ENCODE peak calls at places on chromosome X, in seven cellular contexts. S is HCT116, A is HepG2, D is GM12878, C is K562, K is T47D, P is H1. O is an unnamed sample.

GRCh38 chrX:74382613-74383012 is 38.7 kb upstream of the SLC16A2 start:
- DNase-seq in K (peak), C (peak), S (peak), P (peak), A (peak), D (peak), O (peak)

GRCh38 chrX:72137846-72138455 is 6.2 kb upstream of the RTL5 start:
- DNase-seq in A (no peak), D (no peak), P (no peak), C (no peak), K (no peak), S (no peak), O (no peak)

GRCh38 chrX:17395154-17395553 is 20.2 kb downstream of the NHS start:
- DNase-seq in C (no peak), K (no peak), D (no peak), P (no peak), A (no peak), S (no peak), O (no peak)

GRCh38 chrX:72540318-72540717 is 32.3 kb downstream of the HDAC8 start:
- DNase-seq in A (peak), P (no peak), D (no peak), K (peak), C (peak), S (no peak), O (peak)

GRCh38 chrX:120145295-120145925 is 13.0 kb upstream of the RHOXF2 start:
- DNase-seq in D (no peak), A (no peak), S (no peak), K (no peak), C (peak), P (no peak), O (no peak)

GRCh38 chrX:2894885-2895292 is 34.2 kb downstream of the ARSD start:
- DNase-seq in K (no peak), D (no peak), P (no peak), A (peak), S (no peak), C (peak), O (peak)

GRCh38 chrX:143781103-143781502 is 60.6 kb upstream of the SPANXN2 start:
- DNase-seq in A (no peak), S (no peak), D (no peak), C (no peak), K (peak), P (no peak), O (no peak)

GRCh38 chrX:121570072-121570841 is 522.8 kb downstream of the GLUD2 start:
- DNase-seq in D (no peak), K (no peak), C (no peak), S (no peak), A (no peak), P (no peak), O (no peak)

GRCh38 chrX:57951666-57952319 is 41.5 kb upstream of the ZXDA start:
- DNase-seq in D (no peak), P (no peak), A (no peak), C (no peak), S (no peak), K (no peak), O (no peak)

GRCh38 chrX:2185341-2186082 is 315.3 kb downstream of the DHRSX start:
- DNase-seq in A (no peak), C (no peak), P (peak), D (no peak), K (no peak), S (no peak), O (no peak)

GRCh38 chrX:132671229-132671641 is 182.4 kb upstream of the MBNL3 start:
- DNase-seq in A (no peak), P (peak), C (no peak), D (no peak), S (no peak), K (no peak), O (no peak)

GRCh38 chrX:53073115-53073581 is 9.0 kb upstream of the TSPYL2 start:
- DNase-seq in C (no peak), S (peak), A (no peak), P (no peak), K (peak), D (no peak), O (no peak)

GRCh38 chrX:47749185-47749967 is 87.3 kb upstream of the ZNF81 start:
- DNase-seq in K (no peak), P (no peak), D (no peak), A (no peak), C (no peak), S (no peak), O (no peak)

GRCh38 chrX:104307341-104307740 is 52.6 kb upstream of the ESX1 start:
- DNase-seq in D (no peak), A (no peak), S (no peak), P (no peak), K (no peak), C (no peak), O (no peak)

GRCh38 chrX:96436105-96436504 is 248.5 kb upstream of the DIAPH2 start:
- DNase-seq in C (no peak), P (no peak), D (no peak), A (no peak), K (no peak), S (no peak), O (no peak)

GRCh38 chrX:149453911-149454820 is 50.9 kb downstream of the IDS start:
- DNase-seq in D (no peak), P (no peak), S (no peak), A (no peak), C (no peak), K (no peak), O (no peak)

GRCh38 chrX:131634900-131635299 is 91.0 kb downstream of the OR13H1 start:
- DNase-seq in D (no peak), P (no peak), C (no peak), A (no peak), K (no peak), S (no peak), O (no peak)

GRCh38 chrX:1661048-1661921 is 46.4 kb downstream of the ASMT start:
- DNase-seq in S (peak), K (peak), D (peak), P (peak), A (peak), C (peak), O (no peak)

GRCh38 chrX:50211510-50211909 is 6.9 kb downstream of the CCNB3 start:
- DNase-seq in C (peak), D (no peak), S (no peak), A (no peak), K (peak), P (no peak), O (no peak)

GRCh38 chrX:40552768-40553167 is 28.0 kb upstream of the ATP6AP2 start:
- DNase-seq in K (peak), C (peak), D (no peak), A (no peak), S (no peak), P (no peak), O (no peak)

GRCh38 chrX:118574666-118575065 is 79.1 kb downstream of the DOCK11 start:
- DNase-seq in D (no peak), K (no peak), P (no peak), A (no peak), C (no peak), S (no peak), O (no peak)

GRCh38 chrX:37613898-37614297 is 42.4 kb downstream of the LANCL3 start:
- DNase-seq in S (no peak), K (no peak), A (no peak), P (no peak), C (no peak), D (no peak), O (no peak)

GRCh38 chrX:24150051-24150790 is 692 bp downstream of the ZFX start:
- DNase-seq in A (peak), S (peak), C (peak), D (peak), P (peak), K (peak), O (peak)

GRCh38 chrX:124895947-124896346 is 423.7 kb upstream of the TEX13C start:
- DNase-seq in D (no peak), S (no peak), C (no peak), P (no peak), A (no peak), K (peak), O (no peak)

GRCh38 chrX:53263597-53264094 is 17.7 kb downstream of the IQSEC2 start:
- DNase-seq in A (no peak), K (no peak), S (peak), D (no peak), P (no peak), C (peak), O (no peak)

GRCh38 chrX:68927178-68927577 is 98.4 kb downstream of the EFNB1 start:
- DNase-seq in D (no peak), A (no peak), S (no peak), K (no peak), C (no peak), P (no peak), O (no peak)

GRCh38 chrX:100413231-100413630 is 3.2 kb upstream of the PCDH19 start:
- DNase-seq in P (no peak), A (peak), S (no peak), C (peak), D (peak), K (peak), O (peak)

GRCh38 chrX:118503260-118504041 is 7.8 kb downstream of the DOCK11 start:
- DNase-seq in A (no peak), D (no peak), C (peak), K (no peak), P (no peak), S (no peak), O (no peak)

GRCh38 chrX:39245024-39245423 is 443.8 kb downstream of the MID1IP1 start:
- DNase-seq in S (no peak), K (no peak), P (no peak), D (no peak), A (no peak), C (no peak), O (no peak)

GRCh38 chrX:39247536-39247935 is 446.3 kb downstream of the MID1IP1 start:
- DNase-seq in D (no peak), K (no peak), C (no peak), S (no peak), A (no peak), P (no peak), O (no peak)

GRCh38 chrX:39248330-39248729 is 447.1 kb downstream of the MID1IP1 start:
- DNase-seq in C (no peak), A (no peak), D (no peak), K (no peak), S (no peak), P (no peak), O (no peak)

GRCh38 chrX:39242187-39242586 is 440.9 kb downstream of the MID1IP1 start:
- DNase-seq in D (no peak), P (no peak), A (peak), K (peak), C (peak), S (peak), O (peak)

GRCh38 chrX:39244146-39244545 is 442.9 kb downstream of the MID1IP1 start:
- DNase-seq in K (no peak), S (no peak), D (no peak), C (no peak), P (no peak), A (no peak), O (no peak)
- TF ChIP-seq JUND in K (no peak), S (no peak), D (no peak), C (no peak), P (no peak), A (no peak), O (no peak)

DNA sequence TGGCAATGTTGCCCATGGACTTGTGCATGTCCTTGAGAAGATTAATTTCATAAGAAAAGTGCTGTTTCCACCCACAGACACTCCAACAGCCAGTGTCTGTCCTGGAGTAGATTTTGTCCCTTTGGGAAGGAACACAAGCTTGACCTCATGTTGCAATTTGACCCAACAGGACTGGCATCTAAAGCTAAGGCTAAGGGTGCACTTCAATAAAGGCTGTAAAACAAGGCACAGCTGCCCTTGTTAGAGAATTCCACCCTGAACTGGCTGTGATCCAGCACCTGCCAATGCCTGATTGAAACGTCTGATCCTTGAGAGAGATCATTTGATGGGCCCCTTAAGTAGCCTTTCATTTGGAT is 56.3 kb downstream of the CD99L2 start:
- DNase-seq in S (no peak), A (no peak), K (no peak), P (no peak), D (no peak), C (no peak), O (no peak)
- TF ChIP-seq JUND in S (no peak), A (no peak), K (no peak), P (no peak), D (no peak), C (no peak), O (no peak)

DNA sequence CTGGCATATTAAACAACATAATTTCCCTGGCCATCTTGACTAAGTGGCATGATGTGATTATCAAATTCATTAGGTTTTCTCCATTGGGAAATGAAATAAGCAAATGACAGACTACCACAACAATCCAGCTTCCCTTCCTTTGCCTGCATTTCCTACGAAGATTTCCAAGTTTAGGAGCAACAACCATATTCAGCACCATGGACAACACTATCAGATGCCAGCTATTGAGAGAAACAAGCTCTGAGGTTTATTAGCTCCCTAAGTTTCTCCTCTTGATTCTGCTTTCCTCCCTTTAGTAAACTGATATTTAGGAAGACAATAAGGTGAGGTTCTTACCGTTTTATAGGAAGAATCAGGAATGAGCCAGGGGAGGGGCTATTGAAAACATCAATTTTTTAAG is 36.2 kb downstream of the DCX start:
- DNase-seq in S (no peak), K (peak), P (no peak), A (no peak), C (no peak), D (no peak), O (no peak)
- TF ChIP-seq JUND in S (no peak), K (no peak), P (no peak), A (no peak), C (no peak), D (no peak), O (no peak)

GRCh38 chrX:150544222-150544787 is 24.1 kb upstream of the MTM1 start:
- DNase-seq in S (no peak), A (peak), K (peak), P (no peak), C (peak), D (no peak), O (no peak)
- TF ChIP-seq JUND in S (no peak), A (no peak), K (no peak), P (no peak), C (no peak), D (no peak), O (no peak)

DNA sequence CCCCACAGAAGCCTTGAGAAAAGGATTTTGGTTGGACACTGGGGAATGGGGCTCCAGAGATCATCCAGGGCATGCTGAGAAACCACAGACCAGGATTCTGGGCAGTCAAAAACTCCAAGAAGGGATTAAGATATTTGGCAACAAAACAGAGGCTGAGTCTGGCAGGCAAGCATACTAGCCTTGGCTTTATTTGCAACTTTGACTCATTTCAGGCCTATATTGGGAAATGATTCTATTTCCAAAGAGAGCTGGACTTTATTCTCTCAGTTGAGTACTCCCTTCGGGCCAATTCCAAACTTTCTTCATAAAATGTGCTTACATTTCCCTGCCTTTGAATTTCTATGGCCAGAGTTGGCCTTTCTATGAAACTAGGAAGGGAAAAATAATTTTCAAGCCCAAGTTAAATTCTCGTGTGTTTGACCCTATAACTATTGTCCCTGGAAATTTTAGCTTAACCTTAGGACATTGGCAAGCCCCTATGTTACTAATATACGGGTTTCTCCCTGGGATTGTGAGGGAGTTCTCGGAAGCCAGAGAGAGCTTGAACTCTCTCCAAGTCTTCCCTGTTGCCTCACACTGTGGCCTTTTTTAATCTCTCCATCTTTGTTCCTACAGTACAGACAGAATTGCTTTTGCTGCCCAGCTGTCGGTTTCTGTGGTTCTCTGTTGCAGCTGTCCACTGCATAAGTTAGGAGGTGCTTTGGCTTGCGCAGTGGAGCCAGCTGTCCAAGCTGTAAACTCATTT is 112.7 kb upstream of the FAM9A start:
- DNase-seq in S (no peak), D (no peak), K (no peak), C (no peak), A (no peak), P (no peak), O (no peak)
- TF ChIP-seq JUND in S (no peak), D (no peak), K (no peak), C (no peak), A (no peak), P (no peak), O (no peak)

GRCh38 chrX:153794897-153795816 is 689 bp downstream of the SSR4 start:
- DNase-seq in A (no peak), P (no peak), D (no peak), K (no peak), C (peak), S (no peak), O (no peak)
- TF ChIP-seq JUND in A (no peak), P (no peak), D (no peak), K (no peak), C (no peak), S (no peak), O (no peak)

GRCh38 chrX:34875204-34875603 is 67.4 kb upstream of the FAM47B start:
- DNase-seq in D (no peak), S (no peak), C (no peak), A (no peak), P (no peak), K (no peak), O (no peak)
- TF ChIP-seq JUND in D (no peak), S (no peak), C (no peak), A (no peak), P (no peak), K (no peak), O (no peak)

GRCh38 chrX:44953734-44954502 is 80.9 kb downstream of the KDM6A start:
- DNase-seq in D (no peak), C (no peak), P (no peak), K (no peak), S (no peak), A (no peak), O (no peak)
- TF ChIP-seq JUND in D (no peak), C (no peak), P (no peak), K (no peak), S (no peak), A (no peak), O (no peak)

DNA sequence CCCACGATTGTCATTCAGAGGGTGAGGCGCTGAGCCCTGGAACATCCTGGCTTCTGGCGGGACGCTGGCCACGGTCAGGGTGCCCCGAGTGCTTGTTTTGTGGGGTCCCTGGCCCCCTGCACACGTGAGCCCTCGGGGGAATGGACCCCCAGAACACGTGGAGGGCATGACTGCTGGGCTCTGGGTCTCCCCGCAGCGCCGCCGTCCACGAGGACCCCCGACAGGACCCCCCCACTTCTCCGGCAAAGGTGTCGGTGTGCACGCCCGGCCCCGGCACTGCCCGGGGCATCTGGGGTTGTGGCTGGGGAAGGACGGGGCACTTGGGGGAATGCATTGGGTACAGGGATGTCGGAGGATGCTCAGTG is 13.9 kb upstream of the GTPBP6 start:
- DNase-seq in S (no peak), P (no peak), C (no peak), D (no peak), A (no peak), K (no peak), O (no peak)
- TF ChIP-seq JUND in S (no peak), P (no peak), C (no peak), D (no peak), A (no peak), K (no peak), O (no peak)

O was measured in SK-N-SH.